ENCODE peak calls at places on chromosomes 4 and X, in eight cellular contexts. One of them, this sample, is unnamed.
A peak's percentile ranks its signal among the peaks of the same experiment; 100 is the strongest.

GRCh38 chr4:177446571-177446970 is 4.3 kb upstream of the AGA start:
- DNase-seq in GM23338: no peak
- DNase-seq in NCI-H1092: no peak
- DNase-seq in AG10803: no peak
- DNase-seq in stomach: no peak
- DNase-seq in thoracic aorta: no peak
- DNase-seq in left kidney: no peak
- DNase-seq in type B pancreatic cell: no peak
- DNase-seq in this sample: no peak

GRCh38 chr4:154332681-154333421 is 158.7 kb downstream of the DCHS2 start:
- DNase-seq in GM23338: peak; percentile 94
- DNase-seq in NCI-H1092: no peak
- DNase-seq in AG10803: no peak
- DNase-seq in stomach: no peak
- DNase-seq in thoracic aorta: no peak
- DNase-seq in left kidney: peak; percentile 80
- DNase-seq in type B pancreatic cell: no peak
- DNase-seq in this sample: no peak

GRCh38 chr4:53997901-53998300 is 66.5 kb downstream of the CHIC2 start:
- DNase-seq in GM23338: no peak
- DNase-seq in NCI-H1092: no peak
- DNase-seq in AG10803: no peak
- DNase-seq in stomach: no peak
- DNase-seq in thoracic aorta: no peak
- DNase-seq in left kidney: peak; percentile 7
- DNase-seq in type B pancreatic cell: no peak
- DNase-seq in this sample: no peak

GRCh38 chrX:32281853-32282252 is 929.5 kb downstream of the DMD start:
- DNase-seq in GM23338: no peak
- DNase-seq in NCI-H1092: no peak
- DNase-seq in AG10803: no peak
- DNase-seq in stomach: no peak
- DNase-seq in thoracic aorta: no peak
- DNase-seq in left kidney: no peak
- DNase-seq in type B pancreatic cell: no peak
- DNase-seq in this sample: no peak

GRCh38 chrX:115266300-115266699 is 23.2 kb upstream of the LUZP4 start:
- DNase-seq in GM23338: no peak
- DNase-seq in NCI-H1092: no peak
- DNase-seq in AG10803: no peak
- DNase-seq in stomach: no peak
- DNase-seq in thoracic aorta: no peak
- DNase-seq in left kidney: no peak
- DNase-seq in type B pancreatic cell: no peak
- DNase-seq in this sample: no peak

GRCh38 chr4:108793413-108793812 is 30.6 kb upstream of the ETNPPL start:
- DNase-seq in GM23338: no peak
- DNase-seq in NCI-H1092: no peak
- DNase-seq in AG10803: no peak
- DNase-seq in stomach: no peak
- DNase-seq in thoracic aorta: no peak
- DNase-seq in left kidney: no peak
- DNase-seq in type B pancreatic cell: no peak
- DNase-seq in this sample: no peak

GRCh38 chr4:5458676-5459075 is 249.7 kb downstream of the EVC2 start:
- DNase-seq in GM23338: no peak
- DNase-seq in NCI-H1092: no peak
- DNase-seq in AG10803: no peak
- DNase-seq in stomach: no peak
- DNase-seq in thoracic aorta: no peak
- DNase-seq in left kidney: no peak
- DNase-seq in type B pancreatic cell: no peak
- DNase-seq in this sample: no peak

GRCh38 chr4:151012836-151013235 is 2.2 kb downstream of the LRBA start:
- DNase-seq in GM23338: peak; percentile 21
- DNase-seq in NCI-H1092: no peak
- DNase-seq in AG10803: no peak
- DNase-seq in stomach: peak; percentile 48
- DNase-seq in thoracic aorta: no peak
- DNase-seq in left kidney: peak; percentile 32
- DNase-seq in type B pancreatic cell: no peak
- DNase-seq in this sample: no peak

GRCh38 chr4:1795304-1796195 is 2.5 kb downstream of the FGFR3 start:
- DNase-seq in GM23338: peak; percentile 63
- DNase-seq in NCI-H1092: no peak
- DNase-seq in AG10803: no peak
- DNase-seq in stomach: peak; percentile 48
- DNase-seq in thoracic aorta: no peak
- DNase-seq in left kidney: peak; percentile 67
- DNase-seq in type B pancreatic cell: no peak
- DNase-seq in this sample: no peak

GRCh38 chrX:38124000-38124399 is 96.7 kb downstream of the SRPX start:
- DNase-seq in GM23338: peak; percentile 13
- DNase-seq in NCI-H1092: no peak
- DNase-seq in AG10803: no peak
- DNase-seq in stomach: no peak
- DNase-seq in thoracic aorta: no peak
- DNase-seq in left kidney: no peak
- DNase-seq in type B pancreatic cell: no peak
- DNase-seq in this sample: no peak

GRCh38 chr4:142369141-142369540 is 477.0 kb downstream of the INPP4B start:
- DNase-seq in GM23338: no peak
- DNase-seq in NCI-H1092: no peak
- DNase-seq in AG10803: peak; percentile 72
- DNase-seq in stomach: no peak
- DNase-seq in thoracic aorta: no peak
- DNase-seq in left kidney: no peak
- DNase-seq in type B pancreatic cell: no peak
- DNase-seq in this sample: no peak

GRCh38 chrX:37476571-37477188 is 94.8 kb upstream of the LANCL3 start:
- DNase-seq in GM23338: peak; percentile 70
- DNase-seq in NCI-H1092: no peak
- DNase-seq in AG10803: no peak
- DNase-seq in stomach: no peak
- DNase-seq in thoracic aorta: no peak
- DNase-seq in left kidney: no peak
- DNase-seq in type B pancreatic cell: no peak
- DNase-seq in this sample: peak; percentile 42

GRCh38 chr4:52094746-52095145 is 43.6 kb downstream of the SPATA18 start:
- DNase-seq in GM23338: no peak
- DNase-seq in NCI-H1092: no peak
- DNase-seq in AG10803: no peak
- DNase-seq in stomach: no peak
- DNase-seq in thoracic aorta: no peak
- DNase-seq in left kidney: no peak
- DNase-seq in type B pancreatic cell: no peak
- DNase-seq in this sample: no peak

This sample was measured in NT2/D1.